ENCODE peak calls at places on chromosomes 1 and 21, in eight cellular contexts. One of them, this sample, is unnamed.

GRCh38 chr1:204041803-204042505 is 31.0 kb upstream of the SOX13 start:
- DNase-seq in lung microvascular endothelial cell: no peak
- DNase-seq in Calu3: no peak
- DNase-seq in HTR-8/SVneo: no peak
- DNase-seq in mesothelial cell of epicardium: no peak
- DNase-seq in SHP77 treated with DMSO at 0.1 percent for 48 hours: no peak
- DNase-seq in WTC11: no peak
- DNase-seq in G401: peak; percentile 60
- DNase-seq in this sample: peak; percentile 62

GRCh38 chr1:18452550-18452949 is 28.2 kb upstream of the KLHDC7A start:
- DNase-seq in mesothelial cell of epicardium: no peak
- DNase-seq in HTR-8/SVneo: peak; percentile 14
- DNase-seq in G401: peak; percentile 32
- DNase-seq in WTC11: no peak
- DNase-seq in SHP77 treated with DMSO at 0.1 percent for 48 hours: no peak
- DNase-seq in Calu3: peak; percentile 37
- DNase-seq in lung microvascular endothelial cell: peak; percentile 46
- DNase-seq in this sample: no peak

GRCh38 chr1:50348449-50349241 is 74.6 kb downstream of the DMRTA2 start:
- DNase-seq in Calu3: peak; percentile 72
- DNase-seq in mesothelial cell of epicardium: no peak
- DNase-seq in SHP77 treated with DMSO at 0.1 percent for 48 hours: no peak
- DNase-seq in lung microvascular endothelial cell: peak; percentile 77
- DNase-seq in G401: peak; percentile 68
- DNase-seq in WTC11: peak; percentile 63
- DNase-seq in HTR-8/SVneo: peak; percentile 71
- DNase-seq in this sample: peak; percentile 86

GRCh38 chr1:27154469-27154990 is 395 bp downstream of the SLC9A1 start:
- DNase-seq in Calu3: no peak
- DNase-seq in G401: peak; percentile 26
- DNase-seq in lung microvascular endothelial cell: no peak
- DNase-seq in mesothelial cell of epicardium: no peak
- DNase-seq in HTR-8/SVneo: no peak
- DNase-seq in SHP77 treated with DMSO at 0.1 percent for 48 hours: no peak
- DNase-seq in WTC11: no peak
- DNase-seq in this sample: no peak

GRCh38 chr1:227449727-227450420 is 113.5 kb upstream of the ZNF678 start:
- DNase-seq in WTC11: no peak
- DNase-seq in lung microvascular endothelial cell: no peak
- DNase-seq in mesothelial cell of epicardium: no peak
- DNase-seq in G401: no peak
- DNase-seq in Calu3: no peak
- DNase-seq in SHP77 treated with DMSO at 0.1 percent for 48 hours: no peak
- DNase-seq in HTR-8/SVneo: no peak
- DNase-seq in this sample: no peak

GRCh38 chr1:234649432-234650081 is 39.6 kb upstream of the IRF2BP2 start:
- DNase-seq in G401: no peak
- DNase-seq in lung microvascular endothelial cell: no peak
- DNase-seq in mesothelial cell of epicardium: no peak
- DNase-seq in WTC11: no peak
- DNase-seq in HTR-8/SVneo: no peak
- DNase-seq in Calu3: no peak
- DNase-seq in SHP77 treated with DMSO at 0.1 percent for 48 hours: no peak
- DNase-seq in this sample: peak; percentile 67

GRCh38 chr1:97190326-97190725 is 468.7 kb downstream of the PTBP2 start:
- DNase-seq in SHP77 treated with DMSO at 0.1 percent for 48 hours: no peak
- DNase-seq in lung microvascular endothelial cell: no peak
- DNase-seq in Calu3: no peak
- DNase-seq in WTC11: no peak
- DNase-seq in HTR-8/SVneo: no peak
- DNase-seq in G401: no peak
- DNase-seq in mesothelial cell of epicardium: no peak
- DNase-seq in this sample: peak; percentile 43

GRCh38 chr1:185495898-185496297 is 178.9 kb upstream of the IVNS1ABP start:
- DNase-seq in G401: no peak
- DNase-seq in SHP77 treated with DMSO at 0.1 percent for 48 hours: no peak
- DNase-seq in HTR-8/SVneo: no peak
- DNase-seq in Calu3: no peak
- DNase-seq in WTC11: no peak
- DNase-seq in lung microvascular endothelial cell: no peak
- DNase-seq in mesothelial cell of epicardium: no peak
- DNase-seq in this sample: no peak

GRCh38 chr1:65166572-65167305 is 18.7 kb downstream of the AK4 start:
- DNase-seq in lung microvascular endothelial cell: no peak
- DNase-seq in mesothelial cell of epicardium: no peak
- DNase-seq in HTR-8/SVneo: no peak
- DNase-seq in WTC11: no peak
- DNase-seq in SHP77 treated with DMSO at 0.1 percent for 48 hours: no peak
- DNase-seq in Calu3: no peak
- DNase-seq in G401: no peak
- DNase-seq in this sample: no peak

GRCh38 chr1:17370618-17371017 is 1.4 kb upstream of the PADI6 start:
- DNase-seq in G401: no peak
- DNase-seq in mesothelial cell of epicardium: no peak
- DNase-seq in HTR-8/SVneo: no peak
- DNase-seq in Calu3: peak; percentile 21
- DNase-seq in SHP77 treated with DMSO at 0.1 percent for 48 hours: no peak
- DNase-seq in WTC11: no peak
- DNase-seq in lung microvascular endothelial cell: no peak
- DNase-seq in this sample: no peak

GRCh38 chr21:31781737-31782136 is 49.8 kb upstream of the SCAF4 start:
- DNase-seq in lung microvascular endothelial cell: peak; percentile 7
- DNase-seq in Calu3: no peak
- DNase-seq in SHP77 treated with DMSO at 0.1 percent for 48 hours: no peak
- DNase-seq in G401: peak; percentile 4
- DNase-seq in WTC11: no peak
- DNase-seq in HTR-8/SVneo: peak; percentile 24
- DNase-seq in mesothelial cell of epicardium: no peak
- DNase-seq in this sample: peak; percentile 43

GRCh38 chr1:234875328-234875952 is 253.2 kb downstream of the TOMM20 start:
- DNase-seq in lung microvascular endothelial cell: no peak
- DNase-seq in Calu3: peak; percentile 24
- DNase-seq in G401: peak; percentile 86
- DNase-seq in WTC11: no peak
- DNase-seq in SHP77 treated with DMSO at 0.1 percent for 48 hours: no peak
- DNase-seq in HTR-8/SVneo: no peak
- DNase-seq in mesothelial cell of epicardium: no peak
- DNase-seq in this sample: no peak

GRCh38 chr1:156804026-156804425 is 12.6 kb downstream of the SH2D2A start:
- DNase-seq in G401: no peak
- DNase-seq in lung microvascular endothelial cell: no peak
- DNase-seq in HTR-8/SVneo: no peak
- DNase-seq in SHP77 treated with DMSO at 0.1 percent for 48 hours: no peak
- DNase-seq in WTC11: no peak
- DNase-seq in mesothelial cell of epicardium: no peak
- DNase-seq in Calu3: no peak
- DNase-seq in this sample: no peak

GRCh38 chr1:204591473-204592090 is 75.4 kb downstream of the MDM4 start:
- DNase-seq in G401: no peak
- DNase-seq in WTC11: no peak
- DNase-seq in lung microvascular endothelial cell: no peak
- DNase-seq in HTR-8/SVneo: peak; percentile 54
- DNase-seq in mesothelial cell of epicardium: no peak
- DNase-seq in Calu3: peak; percentile 21
- DNase-seq in SHP77 treated with DMSO at 0.1 percent for 48 hours: no peak
- DNase-seq in this sample: peak; percentile 50

GRCh38 chr1:151273924-151274466 is 8.1 kb upstream of the ZNF687 start:
- DNase-seq in SHP77 treated with DMSO at 0.1 percent for 48 hours: no peak
- DNase-seq in HTR-8/SVneo: no peak
- DNase-seq in Calu3: no peak
- DNase-seq in lung microvascular endothelial cell: no peak
- DNase-seq in mesothelial cell of epicardium: no peak
- DNase-seq in G401: no peak
- DNase-seq in WTC11: no peak
- DNase-seq in this sample: no peak

GRCh38 chr1:42973304-42973703 is 14.6 kb upstream of the SLC2A1 start:
- DNase-seq in lung microvascular endothelial cell: peak; percentile 72
- DNase-seq in mesothelial cell of epicardium: no peak
- DNase-seq in SHP77 treated with DMSO at 0.1 percent for 48 hours: no peak
- DNase-seq in Calu3: no peak
- DNase-seq in G401: no peak
- DNase-seq in WTC11: no peak
- DNase-seq in HTR-8/SVneo: no peak
- DNase-seq in this sample: peak; percentile 64

GRCh38 chr1:165376811-165377153 is 20.3 kb upstream of the LMX1A start:
- DNase-seq in Calu3: no peak
- DNase-seq in G401: no peak
- DNase-seq in mesothelial cell of epicardium: no peak
- DNase-seq in WTC11: no peak
- DNase-seq in SHP77 treated with DMSO at 0.1 percent for 48 hours: no peak
- DNase-seq in HTR-8/SVneo: no peak
- DNase-seq in lung microvascular endothelial cell: no peak
- DNase-seq in this sample: peak; percentile 39

GRCh38 chr1:6614019-6614952 is 755 bp downstream of the PHF13 start:
- DNase-seq in HTR-8/SVneo: peak; percentile 62
- DNase-seq in G401: no peak
- DNase-seq in WTC11: peak; percentile 58
- DNase-seq in mesothelial cell of epicardium: peak; percentile 54
- DNase-seq in lung microvascular endothelial cell: no peak
- DNase-seq in SHP77 treated with DMSO at 0.1 percent for 48 hours: no peak
- DNase-seq in Calu3: peak; percentile 50
- DNase-seq in this sample: peak; percentile 75

GRCh38 chr1:1431845-1432565 is 3.5 kb upstream of the VWA1 start:
- DNase-seq in SHP77 treated with DMSO at 0.1 percent for 48 hours: no peak
- DNase-seq in Calu3: peak; percentile 62
- DNase-seq in mesothelial cell of epicardium: no peak
- DNase-seq in G401: no peak
- DNase-seq in HTR-8/SVneo: no peak
- DNase-seq in WTC11: peak; percentile 25
- DNase-seq in lung microvascular endothelial cell: no peak
- DNase-seq in this sample: no peak

GRCh38 chr1:90434460-90434859 is 282.6 kb downstream of the BARHL2 start:
- DNase-seq in SHP77 treated with DMSO at 0.1 percent for 48 hours: no peak
- DNase-seq in WTC11: peak; percentile 18
- DNase-seq in HTR-8/SVneo: no peak
- DNase-seq in mesothelial cell of epicardium: no peak
- DNase-seq in G401: no peak
- DNase-seq in Calu3: no peak
- DNase-seq in lung microvascular endothelial cell: no peak
- DNase-seq in this sample: no peak

GRCh38 chr1:36083635-36084501 is at the start of gene TEKT2:
- DNase-seq in G401: peak; percentile 23
- DNase-seq in Calu3: peak; percentile 27
- DNase-seq in lung microvascular endothelial cell: peak; percentile 80
- DNase-seq in SHP77 treated with DMSO at 0.1 percent for 48 hours: no peak
- DNase-seq in HTR-8/SVneo: no peak
- DNase-seq in mesothelial cell of epicardium: peak; percentile 63
- DNase-seq in WTC11: peak; percentile 87
- DNase-seq in this sample: no peak

GRCh38 chr1:25889470-25889869 is 14.0 kb upstream of the PAQR7 start:
- DNase-seq in lung microvascular endothelial cell: no peak
- DNase-seq in WTC11: peak; percentile 5
- DNase-seq in HTR-8/SVneo: peak; percentile 47
- DNase-seq in SHP77 treated with DMSO at 0.1 percent for 48 hours: peak; percentile 49
- DNase-seq in mesothelial cell of epicardium: no peak
- DNase-seq in G401: no peak
- DNase-seq in Calu3: no peak
- DNase-seq in this sample: no peak

GRCh38 chr1:185681034-185681633 is 53.1 kb upstream of the HMCN1 start:
- DNase-seq in WTC11: no peak
- DNase-seq in HTR-8/SVneo: peak; percentile 40
- DNase-seq in G401: peak; percentile 44
- DNase-seq in mesothelial cell of epicardium: no peak
- DNase-seq in lung microvascular endothelial cell: peak; percentile 79
- DNase-seq in Calu3: peak; percentile 56
- DNase-seq in SHP77 treated with DMSO at 0.1 percent for 48 hours: peak; percentile 33
- DNase-seq in this sample: peak; percentile 63

GRCh38 chr1:99441234-99442095 is 177.2 kb downstream of the PLPPR4 start:
- DNase-seq in G401: peak; percentile 40
- DNase-seq in HTR-8/SVneo: peak; percentile 6
- DNase-seq in WTC11: no peak
- DNase-seq in mesothelial cell of epicardium: no peak
- DNase-seq in lung microvascular endothelial cell: no peak
- DNase-seq in Calu3: no peak
- DNase-seq in SHP77 treated with DMSO at 0.1 percent for 48 hours: no peak
- DNase-seq in this sample: peak; percentile 59

GRCh38 chr1:209104646-209105045 is 478.9 kb upstream of the CAMK1G start:
- DNase-seq in lung microvascular endothelial cell: no peak
- DNase-seq in Calu3: no peak
- DNase-seq in HTR-8/SVneo: no peak
- DNase-seq in mesothelial cell of epicardium: no peak
- DNase-seq in SHP77 treated with DMSO at 0.1 percent for 48 hours: peak; percentile 53
- DNase-seq in G401: peak; percentile 27
- DNase-seq in WTC11: no peak
- DNase-seq in this sample: no peak

This sample was measured in foreskin fibroblast.